ENCODE peak calls at places on chromosomes 11 and 22, in eight cellular contexts. I, F, J, S, W, Y, P and A are unnamed samples.

GRCh38 chr22:23521442-23522113 is 58.5 kb downstream of the IGLL1 start:
- DNase-seq in P (peak; percentile 61), S (peak; percentile 74), J (peak; percentile 99), I (peak; percentile 96), W (peak; percentile 85), F (peak; percentile 15), Y (peak; percentile 98), A (peak; percentile 43)

GRCh38 chr11:117834838-117835443 is 10.4 kb upstream of the FXYD2 start:
- DNase-seq in W (no peak), F (no peak), Y (no peak), I (no peak), S (no peak), P (no peak), J (no peak), A (no peak)

GRCh38 chr22:38180841-38181452 is 683 bp downstream of the PLA2G6 start:
- DNase-seq in S (no peak), W (peak; percentile 70), I (no peak), F (no peak), P (no peak), Y (no peak), J (no peak), A (no peak)

GRCh38 chr11:102560555-102561011 is 30.0 kb upstream of the MMP7 start:
- DNase-seq in Y (no peak), F (no peak), S (peak; percentile 71), W (no peak), I (peak; percentile 40), P (no peak), J (no peak), A (no peak)

GRCh38 chr11:44583353-44583669 is 17.8 kb downstream of the CD82 start:
- DNase-seq in Y (no peak), W (no peak), J (no peak), F (no peak), S (no peak), I (no peak), P (no peak), A (no peak)

GRCh38 chr11:28713850-28714249 is 605.7 kb downstream of the METTL15 start:
- DNase-seq in I (no peak), Y (no peak), P (no peak), J (no peak), F (no peak), S (no peak), W (no peak), A (no peak)

GRCh38 chr11:126476256-126476970 is 120.9 kb downstream of the ST3GAL4 start:
- DNase-seq in P (no peak), F (no peak), I (no peak), S (no peak), Y (no peak), J (no peak), W (no peak), A (no peak)

GRCh38 chr11:72621008-72621610 is 53.1 kb downstream of the PDE2A start:
- DNase-seq in P (no peak), J (no peak), W (no peak), Y (no peak), S (no peak), I (no peak), F (no peak), A (no peak)

GRCh38 chr11:89489930-89490329 is 1.2 kb downstream of the NOX4 start:
- DNase-seq in I (no peak), P (no peak), Y (no peak), W (no peak), F (no peak), J (no peak), S (no peak), A (no peak)

GRCh38 chr11:101835465-101836063 is 79.2 kb upstream of the CEP126 start:
- DNase-seq in J (no peak), F (no peak), P (no peak), I (no peak), S (no peak), Y (no peak), W (no peak), A (no peak)

GRCh38 chr22:32564170-32565001 is 89.8 kb downstream of the FBXO7 start:
- DNase-seq in W (peak; percentile 58), I (no peak), P (no peak), S (no peak), J (no peak), F (no peak), Y (no peak), A (no peak)

GRCh38 chr22:39579909-39580571 is 9.5 kb downstream of the CACNA1I start:
- DNase-seq in W (no peak), P (no peak), I (no peak), Y (no peak), J (peak; percentile 75), F (no peak), S (no peak), A (no peak)

GRCh38 chr11:45180888-45181594 is 34.6 kb downstream of the PRDM11 start:
- DNase-seq in P (no peak), F (peak; percentile 13), W (peak; percentile 89), I (no peak), J (peak; percentile 89), Y (peak; percentile 82), S (peak; percentile 21), A (no peak)

GRCh38 chr11:65432133-65432650 is 9.6 kb downstream of the NEAT1 start:
- DNase-seq in J (no peak), P (no peak), S (no peak), F (no peak), Y (no peak), W (no peak), I (no peak), A (no peak)

GRCh38 chr11:44016546-44017442 is 31.0 kb upstream of the ACCSL start:
- DNase-seq in J (peak; percentile 8), Y (peak; percentile 25), I (no peak), F (no peak), W (no peak), P (no peak), S (no peak), A (no peak)

GRCh38 chr11:12157241-12157661 is 46.9 kb downstream of the MICAL2 start:
- DNase-seq in P (no peak), Y (no peak), W (no peak), I (no peak), J (no peak), F (no peak), S (no peak), A (no peak)

GRCh38 chr22:47009304-47010101 is 247.1 kb downstream of the TBC1D22A start:
- DNase-seq in F (no peak), J (no peak), S (no peak), I (no peak), Y (no peak), P (no peak), W (no peak), A (no peak)

GRCh38 chr11:12499071-12499470 is 121.7 kb downstream of the PARVA start:
- DNase-seq in J (no peak), I (no peak), S (no peak), W (no peak), Y (peak; percentile 7), P (no peak), F (no peak), A (no peak)